ENCODE peak calls at places on chromosome 9, in seven cellular contexts. G is stimulated activated CD8-positive, alpha-beta memory T cell treated with anti-CD3 and anti-CD28 coated beads, Interleukin-15, amount 100 ng/mL, for 1 hour; O is cardiac septum; P is foreskin fibroblast; X is iris pigment epithelial cell; U is CD4-positive, CD25-positive, alpha-beta regulatory T cell; Y is tibial artery. M is an unnamed sample.

GRCh38 chr9:727767-728166 is 113.7 kb upstream of the DMRT1 start:
- DNase-seq in G (no peak), O (no peak), P (no peak), X (no peak), U (no peak), Y (no peak), M (no peak)

GRCh38 chr9:35106343-35106730 is 3.4 kb upstream of the STOML2 start:
- DNase-seq in G (no peak), O (no peak), P (no peak), X (no peak), U (no peak), Y (no peak), M (no peak)

GRCh38 chr9:81847181-81847915 is 80.9 kb upstream of the SPATA31D4 start:
- DNase-seq in G (no peak), O (no peak), P (no peak), X (no peak), U (no peak), Y (no peak), M (no peak)

GRCh38 chr9:133711428-133712220 is 26.5 kb downstream of the SARDH start:
- DNase-seq in G (no peak), O (no peak), P (no peak), X (peak), U (no peak), Y (peak), M (no peak)

GRCh38 chr9:101235105-101235866 is 149.5 kb downstream of the BAAT start:
- DNase-seq in G (no peak), O (no peak), P (no peak), X (peak), U (no peak), Y (no peak), M (peak)

GRCh38 chr9:22210262-22210661 is 201.2 kb upstream of the CDKN2B start:
- DNase-seq in G (no peak), O (no peak), P (peak), X (peak), U (peak), Y (no peak), M (no peak)

GRCh38 chr9:37906312-37907239 is 2.6 kb upstream of the SLC25A51 start:
- DNase-seq in G (no peak), O (no peak), P (no peak), X (no peak), U (no peak), Y (peak), M (no peak)

GRCh38 chr9:89387970-89388867 is 69.9 kb downstream of the SECISBP2 start:
- DNase-seq in G (no peak), O (no peak), P (peak), X (peak), U (peak), Y (peak), M (peak)

GRCh38 chr9:33230756-33231691 is 8.9 kb upstream of the SPINK4 start:
- DNase-seq in G (no peak), O (no peak), P (no peak), X (no peak), U (no peak), Y (no peak), M (no peak)

GRCh38 chr9:135000647-135001245 is 83.0 kb upstream of the FCN1 start:
- DNase-seq in G (no peak), O (peak), P (peak), X (no peak), U (no peak), Y (no peak), M (no peak)

GRCh38 chr9:113661074-113661473 is 197.5 kb downstream of the RGS3 start:
- DNase-seq in G (no peak), O (no peak), P (no peak), X (no peak), U (no peak), Y (no peak), M (no peak)

GRCh38 chr9:10855847-10856246 is 243.0 kb upstream of the PTPRD start:
- DNase-seq in G (no peak), O (no peak), P (no peak), X (peak), U (no peak), Y (no peak), M (no peak)

GRCh38 chr9:8338249-8338721 is 538.7 kb upstream of the DMAC1 start:
- DNase-seq in G (no peak), O (no peak), P (peak), X (peak), U (no peak), Y (no peak), M (no peak)

GRCh38 chr9:132078369-132079356 is 1.0 kb downstream of the MED27 start:
- DNase-seq in G (no peak), O (no peak), P (peak), X (peak), U (peak), Y (no peak), M (no peak)

GRCh38 chr9:126146254-126147145 is 180.1 kb upstream of the MVB12B start:
- DNase-seq in G (no peak), O (peak), P (no peak), X (peak), U (peak), Y (no peak), M (no peak)

GRCh38 chr9:137000177-137000930 is 4.0 kb upstream of the CLIC3 start:
- DNase-seq in G (no peak), O (no peak), P (peak), X (peak), U (peak), Y (no peak), M (no peak)

GRCh38 chr9:107119735-107120134 is 163.3 kb upstream of the RAD23B start:
- DNase-seq in G (no peak), O (no peak), P (no peak), X (no peak), U (no peak), Y (no peak), M (no peak)

GRCh38 chr9:124506931-124507879 is at the start of gene NR5A1:
- DNase-seq in G (no peak), O (no peak), P (no peak), X (no peak), U (no peak), Y (no peak), M (no peak)

GRCh38 chr9:107480386-107480789 is 9.2 kb downstream of the KLF4 start:
- DNase-seq in G (no peak), O (no peak), P (peak), X (peak), U (no peak), Y (peak), M (no peak)

GRCh38 chr9:133738039-133738805 is at the start of gene SARDH:
- DNase-seq in G (no peak), O (peak), P (peak), X (peak), U (peak), Y (peak), M (no peak)

GRCh38 chr9:102035929-102036328 is 297.5 kb upstream of the GRIN3A start:
- DNase-seq in G (no peak), O (no peak), P (no peak), X (no peak), U (peak), Y (no peak), M (no peak)

GRCh38 chr9:97502222-97502983 is 937 bp downstream of the TMOD1 start:
- DNase-seq in G (no peak), O (no peak), P (peak), X (peak), U (peak), Y (peak), M (peak)

GRCh38 chr9:129726322-129727160 is 26.3 kb downstream of the PTGES start:
- DNase-seq in G (peak), O (peak), P (peak), X (peak), U (peak), Y (peak), M (peak)

GRCh38 chr9:123511326-123511974 is 155.5 kb downstream of the CRB2 start:
- DNase-seq in G (no peak), O (no peak), P (no peak), X (no peak), U (no peak), Y (no peak), M (peak)

GRCh38 chr9:81213456-81213855 is 475.9 kb downstream of the TLE1 start:
- DNase-seq in G (no peak), O (no peak), P (no peak), X (no peak), U (no peak), Y (no peak), M (no peak)

GRCh38 chr9:115369322-115369957 is 251.5 kb upstream of the TNC start:
- DNase-seq in G (no peak), O (no peak), P (peak), X (peak), U (no peak), Y (no peak), M (no peak)

GRCh38 chr9:23542438-23542837 is 283.6 kb downstream of the ELAVL2 start:
- DNase-seq in G (no peak), O (no peak), P (no peak), X (no peak), U (no peak), Y (no peak), M (no peak)

GRCh38 chr9:84371737-84372136 is 31.2 kb upstream of the SLC28A3 start:
- DNase-seq in G (no peak), O (no peak), P (peak), X (peak), U (no peak), Y (no peak), M (no peak)

GRCh38 chr9:136903041-136903554 is 16.8 kb downstream of the TRAF2 start:
- DNase-seq in G (no peak), O (no peak), P (no peak), X (no peak), U (peak), Y (peak), M (no peak)

GRCh38 chr9:131732061-131732526 is 7.8 kb downstream of the RAPGEF1 start:
- DNase-seq in G (no peak), O (no peak), P (peak), X (peak), U (no peak), Y (peak), M (no peak)

GRCh38 chr9:37451628-37452027 is 13.6 kb downstream of the ZBTB5 start:
- DNase-seq in G (no peak), O (peak), P (no peak), X (no peak), U (no peak), Y (no peak), M (no peak)

GRCh38 chr9:124593080-124594058 is 86.2 kb upstream of the NR5A1 start:
- DNase-seq in G (no peak), O (no peak), P (peak), X (peak), U (no peak), Y (no peak), M (no peak)

GRCh38 chr9:87667164-87667738 is 58.7 kb upstream of the CTSL start:
- DNase-seq in G (no peak), O (no peak), P (peak), X (peak), U (peak), Y (no peak), M (no peak)

GRCh38 chr9:106945727-106946690 is 83.0 kb downstream of the ZNF462 start:
- DNase-seq in G (no peak), O (no peak), P (peak), X (peak), U (no peak), Y (no peak), M (no peak)

GRCh38 chr9:116550728-116551436 is 136.2 kb upstream of the TRIM32 start:
- DNase-seq in G (no peak), O (no peak), P (peak), X (peak), U (no peak), Y (no peak), M (no peak)

GRCh38 chr9:134283111-134283515 is 43.1 kb upstream of the RXRA start:
- DNase-seq in G (no peak), O (no peak), P (peak), X (peak), U (no peak), Y (peak), M (peak)

GRCh38 chr9:75147638-75148037 is 59.3 kb downstream of the OSTF1 start:
- DNase-seq in G (no peak), O (no peak), P (peak), X (peak), U (peak), Y (no peak), M (no peak)